ENCODE peak calls at places on chromosomes 3 and 15, in four cellular contexts. O is hepatocyte, W is MM.1S, G is choroid plexus epithelial cell. J is an unnamed sample.
A peak's percentile ranks its signal among the peaks of the same experiment; 100 is the strongest.

GRCh38 chr3:16309558-16309957 is 44.5 kb downstream of the OXNAD1 start:
- DNase-seq in O (no peak), W (peak; percentile 24), G (peak; percentile 64), J (no peak)

GRCh38 chr3:18847583-18848197 is 300.6 kb upstream of the KCNH8 start:
- DNase-seq in O (no peak), W (peak; percentile 43), G (peak; percentile 0), J (peak; percentile 14)

GRCh38 chr3:124778061-124778460 is 47.8 kb downstream of the UMPS start:
- DNase-seq in O (no peak), W (no peak), G (no peak), J (no peak)

GRCh38 chr3:90035643-90036042 is 928.2 kb downstream of the EPHA3 start:
- DNase-seq in O (no peak), W (peak; percentile 62), G (peak; percentile 11), J (no peak)

GRCh38 chr3:2354702-2355101 is 256.0 kb downstream of the CNTN4 start:
- DNase-seq in O (peak; percentile 64), W (no peak), G (peak; percentile 14), J (no peak)

GRCh38 chr3:195556390-195556789 is 13.3 kb upstream of the PPP1R2 start:
- DNase-seq in O (no peak), W (no peak), G (peak; percentile 54), J (no peak)

GRCh38 chr3:132641837-132642538 is 17.6 kb downstream of the ACAD11 start:
- DNase-seq in O (peak; percentile 44), W (peak; percentile 56), G (peak; percentile 75), J (peak; percentile 56)

GRCh38 chr3:191882289-191882688 is 421.3 kb downstream of the PYDC2 start:
- DNase-seq in O (no peak), W (no peak), G (peak; percentile 4), J (no peak)

GRCh38 chr3:82509951-82510603 is 748.6 kb upstream of the GBE1 start:
- DNase-seq in O (no peak), W (no peak), G (no peak), J (no peak)

GRCh38 chr3:59052803-59053411 is 3.1 kb upstream of the CFAP20DC start:
- DNase-seq in O (peak; percentile 47), W (peak; percentile 59), G (peak; percentile 75), J (peak; percentile 22)

GRCh38 chr3:162765524-162765923 is 1268.9 kb downstream of the OTOL1 start:
- DNase-seq in O (no peak), W (no peak), G (no peak), J (no peak)

GRCh38 chr3:155859859-155860258 is 5.6 kb upstream of the SLC33A1 start:
- DNase-seq in O (no peak), W (peak; percentile 46), G (peak; percentile 65), J (peak; percentile 41)

GRCh38 chr3:25592510-25592968 is 72.2 kb downstream of the TOP2B start:
- DNase-seq in O (peak; percentile 82), W (no peak), G (peak; percentile 97), J (no peak)

GRCh38 chr15:81297147-81297572 is 26.8 kb downstream of the STARD5 start:
- DNase-seq in O (no peak), W (no peak), G (peak; percentile 39), J (no peak)

GRCh38 chr3:127072971-127073851 is 90.3 kb downstream of the PLXNA1 start:
- DNase-seq in O (no peak), W (no peak), G (no peak), J (no peak)

GRCh38 chr3:77014236-77014635 is 25.7 kb upstream of the ROBO2 start:
- DNase-seq in O (no peak), W (no peak), G (no peak), J (no peak)

GRCh38 chr3:58666683-58667082 is at the start of gene FAM3D:
- DNase-seq in O (peak; percentile 31), W (no peak), G (no peak), J (no peak)

GRCh38 chr3:49619649-49620048 is 54.5 kb upstream of the APEH start:
- DNase-seq in O (no peak), W (no peak), G (no peak), J (no peak)

GRCh38 chr3:16485024-16485992 is 28.2 kb downstream of the RFTN1 start:
- DNase-seq in O (no peak), W (no peak), G (no peak), J (no peak)

GRCh38 chr15:83673385-83673784 is 19.5 kb downstream of the ADAMTSL3 start:
- DNase-seq in O (no peak), W (no peak), G (no peak), J (no peak)

GRCh38 chr15:25710184-25710583 is 152.9 kb downstream of the ATP10A start:
- DNase-seq in O (peak; percentile 80), W (no peak), G (no peak), J (peak; percentile 40)

GRCh38 chr15:69668963-69669362 is 216.3 kb downstream of the RPLP1 start:
- DNase-seq in O (no peak), W (peak; percentile 91), G (no peak), J (peak; percentile 62)

GRCh38 chr3:39166932-39167532 is 13.6 kb upstream of the CSRNP1 start:
- DNase-seq in O (peak; percentile 65), W (no peak), G (peak; percentile 95), J (no peak)

GRCh38 chr15:22949074-22949547 is 31.1 kb downstream of the CYFIP1 start:
- DNase-seq in O (peak; percentile 62), W (no peak), G (peak; percentile 69), J (no peak)

GRCh38 chr3:194672876-194673275 is 885 bp upstream of the LSG1 start:
- DNase-seq in O (no peak), W (no peak), G (no peak), J (no peak)

GRCh38 chr3:83224101-83224868 is 1462.8 kb upstream of the GBE1 start:
- DNase-seq in O (no peak), W (no peak), G (peak; percentile 89), J (no peak)

GRCh38 chr15:45648521-45649200 is 13.8 kb downstream of the SQOR start:
- DNase-seq in O (peak; percentile 69), W (peak; percentile 74), G (peak; percentile 79), J (no peak)

GRCh38 chr3:2657408-2657807 is 452.8 kb downstream of the IL5RA start:
- DNase-seq in O (peak; percentile 12), W (no peak), G (peak; percentile 81), J (no peak)

GRCh38 chr3:65993134-65993900 is 45.4 kb downstream of the MAGI1 start:
- DNase-seq in O (no peak), W (no peak), G (no peak), J (no peak)

GRCh38 chr15:77179541-77179998 is 108.7 kb upstream of the TSPAN3 start:
- DNase-seq in O (no peak), W (peak; percentile 77), G (peak; percentile 48), J (peak; percentile 47)

GRCh38 chr15:91142097-91142744 is 42.2 kb downstream of the SV2B start:
- DNase-seq in O (no peak), W (peak; percentile 32), G (peak; percentile 17), J (peak; percentile 26)

GRCh38 chr3:23217872-23218554 is 14.9 kb downstream of the UBE2E2 start:
- DNase-seq in O (no peak), W (no peak), G (peak; percentile 46), J (no peak)

DNA sequence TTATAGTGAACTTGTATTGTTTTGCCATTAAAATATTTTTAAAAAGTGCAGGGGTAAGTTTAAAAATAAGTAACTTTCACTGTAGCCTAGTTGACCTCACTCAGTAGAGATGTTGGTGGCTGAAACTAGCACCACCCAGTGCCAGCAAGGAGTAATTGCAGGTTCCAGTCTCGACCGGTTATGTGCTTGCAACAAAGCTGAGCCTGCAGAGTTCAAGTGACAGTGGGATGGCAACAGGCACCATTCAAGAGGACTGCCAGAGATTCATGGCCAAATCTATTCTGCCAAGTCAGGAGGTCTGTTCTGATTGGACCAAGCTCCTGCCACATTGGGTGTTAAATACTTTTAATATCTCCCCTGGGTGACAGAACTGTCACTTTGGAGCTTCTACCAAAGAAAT is 2.7 kb downstream of the ADAMTS7 start:
- DNase-seq in O (no peak), W (peak; percentile 74), G (peak; percentile 68), J (peak; percentile 65)
- TF ChIP-seq CTCF in O (peak; percentile 38), W (peak; percentile 62), G (peak; percentile 65), J (peak; percentile 21)

GRCh38 chr3:144424606-144425005 is 453.0 kb downstream of the DIPK2A start:
- DNase-seq in O (no peak), W (no peak), G (no peak), J (no peak)
- TF ChIP-seq CTCF in O (no peak), W (no peak), G (no peak), J (no peak)

DNA sequence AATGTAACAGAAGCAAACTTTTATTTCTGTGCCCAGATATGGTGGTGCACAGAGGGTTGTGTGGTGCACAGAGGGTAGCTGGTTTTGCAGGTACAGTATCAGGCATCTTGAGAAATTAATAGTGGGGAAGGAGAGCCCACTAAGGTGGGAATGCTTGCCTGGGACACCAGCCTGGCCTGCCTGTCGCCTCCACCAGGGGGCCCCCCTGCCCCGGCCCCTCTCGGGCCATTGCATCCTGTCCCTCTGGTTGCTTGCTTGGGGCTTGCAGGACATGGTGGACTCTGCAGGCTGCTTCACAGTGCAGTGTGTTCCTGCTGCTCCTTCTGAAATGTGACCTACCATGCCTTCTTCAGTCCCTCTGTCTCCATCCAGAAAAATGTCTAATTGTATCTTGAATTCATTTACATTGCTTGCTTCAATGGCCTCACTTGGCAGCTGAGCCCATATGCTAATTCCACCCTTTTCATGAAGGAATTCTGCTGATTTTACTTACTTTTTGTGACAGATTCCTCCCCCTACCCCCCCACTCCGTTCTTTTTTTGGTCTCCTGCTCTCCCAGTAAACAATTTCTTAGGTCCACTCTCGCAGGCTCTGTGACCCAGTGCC is 73.6 kb downstream of the EEFSEC start:
- DNase-seq in O (peak; percentile 28), W (no peak), G (peak; percentile 46), J (peak; percentile 68)
- TF ChIP-seq CTCF in O (peak; percentile 51), W (peak; percentile 58), G (peak; percentile 85), J (peak; percentile 51)

GRCh38 chr15:89695198-89695597 is 4.6 kb downstream of the WDR93 start:
- DNase-seq in O (no peak), W (no peak), G (no peak), J (no peak)
- TF ChIP-seq CTCF in O (no peak), W (no peak), G (no peak), J (no peak)

GRCh38 chr3:44476181-44476599 is 1.3 kb downstream of the ZNF445 start:
- DNase-seq in O (no peak), W (no peak), G (peak; percentile 68), J (no peak)
- TF ChIP-seq CTCF in O (no peak), W (no peak), G (peak; percentile 25), J (no peak)

DNA sequence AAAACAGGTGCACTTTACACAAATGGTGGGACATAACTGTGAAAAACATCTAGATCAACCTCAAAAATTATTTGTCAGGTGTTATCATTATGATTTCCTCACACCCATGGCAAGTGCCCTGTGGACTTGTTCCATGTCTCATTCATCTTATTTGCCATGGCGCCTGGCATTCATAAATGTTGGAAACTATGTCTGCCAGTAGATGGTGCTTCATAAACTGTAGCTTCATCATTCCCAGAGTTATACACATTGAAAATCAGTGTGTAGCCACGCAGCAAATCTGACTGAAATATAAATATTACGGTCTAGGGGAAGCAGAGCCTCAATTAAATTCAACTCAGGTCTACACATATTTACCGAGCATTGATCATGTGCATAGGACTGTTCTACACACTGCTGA is 90.7 kb downstream of the IMPG2 start:
- DNase-seq in O (no peak), W (no peak), G (peak; percentile 45), J (no peak)
- TF ChIP-seq CTCF in O (peak; percentile 11), W (no peak), G (peak; percentile 47), J (no peak)

DNA sequence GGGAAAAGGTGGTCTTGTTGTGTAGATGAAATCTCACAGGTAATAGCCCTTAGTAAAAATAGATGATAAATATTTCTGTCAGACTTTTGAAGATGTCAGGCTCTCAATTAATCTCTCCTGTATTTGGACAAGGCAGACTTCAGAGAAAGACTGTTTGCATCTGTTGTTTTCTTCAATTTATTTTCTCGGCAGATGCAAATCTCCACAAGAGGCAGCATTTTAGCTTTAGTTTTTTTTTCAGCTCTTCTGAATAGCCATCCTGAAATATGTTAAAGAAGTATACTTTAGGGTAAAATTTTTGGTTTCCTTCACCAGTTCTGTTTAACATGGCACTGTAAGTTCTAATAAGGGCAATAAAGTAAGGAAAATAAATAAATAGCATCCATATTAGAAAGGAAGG is 685.1 kb downstream of the SI start:
- DNase-seq in O (no peak), W (no peak), G (no peak), J (no peak)
- TF ChIP-seq CTCF in O (peak; percentile 23), W (no peak), G (no peak), J (no peak)